ENCODE peak calls at places on chromosomes 12 and 14, in seven cellular contexts. Z is fibroblast of lung; R is pancreas; K is transverse colon; M is lower lobe of right lung; A is A549; J is effector memory CD4-positive, alpha-beta T cell. W is an unnamed sample.

GRCh38 chr14:89508863-89509262 is 91.8 kb upstream of the FOXN3 start:
- DNase-seq in Z (no peak), R (no peak), K (no peak), M (no peak), A (no peak), J (no peak), W (no peak)

GRCh38 chr12:132353811-132354210 is 24.4 kb upstream of the GALNT9 start:
- DNase-seq in Z (no peak), R (peak), K (no peak), M (peak), A (no peak), J (no peak), W (no peak)

GRCh38 chr14:89418976-89419375 is 1.9 kb upstream of the FOXN3 start:
- DNase-seq in Z (no peak), R (no peak), K (no peak), M (peak), A (no peak), J (no peak), W (no peak)

GRCh38 chr14:99899578-99900178 is 106.5 kb downstream of the EML1 start:
- DNase-seq in Z (peak), R (no peak), K (no peak), M (no peak), A (peak), J (no peak), W (no peak)

GRCh38 chr14:32985881-32986280 is 47.2 kb downstream of the NPAS3 start:
- DNase-seq in Z (peak), R (no peak), K (peak), M (no peak), A (no peak), J (no peak), W (no peak)

GRCh38 chr14:89618309-89618708 is 201.3 kb upstream of the FOXN3 start:
- DNase-seq in Z (peak), R (no peak), K (peak), M (no peak), A (no peak), J (no peak), W (no peak)

GRCh38 chr12:84756961-84757360 is 155.6 kb downstream of the SLC6A15 start:
- DNase-seq in Z (peak), R (no peak), K (no peak), M (no peak), A (no peak), J (no peak), W (no peak)

GRCh38 chr14:44586910-44587309 is 79.8 kb upstream of the FSCB start:
- DNase-seq in Z (no peak), R (no peak), K (no peak), M (no peak), A (no peak), J (no peak), W (no peak)

GRCh38 chr14:70315942-70316341 is 43.5 kb downstream of the COX16 start:
- DNase-seq in Z (no peak), R (no peak), K (no peak), M (no peak), A (no peak), J (no peak), W (no peak)

GRCh38 chr12:84502907-84503787 is 409.5 kb downstream of the SLC6A15 start:
- DNase-seq in Z (peak), R (peak), K (peak), M (no peak), A (peak), J (no peak), W (peak)

GRCh38 chr14:91753501-91754128 is 21.7 kb upstream of the CATSPERB start:
- DNase-seq in Z (no peak), R (no peak), K (no peak), M (no peak), A (no peak), J (no peak), W (no peak)

GRCh38 chr12:1171657-1172056 is 180.6 kb downstream of the ERC1 start:
- DNase-seq in Z (peak), R (no peak), K (no peak), M (no peak), A (no peak), J (no peak), W (no peak)

GRCh38 chr12:93256258-93256969 is 121.3 kb upstream of the NUDT4 start:
- DNase-seq in Z (peak), R (no peak), K (no peak), M (no peak), A (no peak), J (no peak), W (no peak)

GRCh38 chr12:389138-390096 is at the start of gene KDM5A:
- DNase-seq in Z (peak), R (peak), K (peak), M (peak), A (peak), J (peak), W (peak)

GRCh38 chr12:101968770-101969169 is 91.4 kb downstream of the DRAM1 start:
- DNase-seq in Z (peak), R (no peak), K (no peak), M (no peak), A (no peak), J (no peak), W (no peak)

GRCh38 chr14:63853831-63854293 is 1.1 kb downstream of the SYNE2 start:
- DNase-seq in Z (peak), R (peak), K (peak), M (peak), A (peak), J (peak), W (peak)

GRCh38 chr12:62256408-62257079 is 3.7 kb upstream of the USP15 start:
- DNase-seq in Z (peak), R (no peak), K (no peak), M (no peak), A (no peak), J (no peak), W (no peak)

GRCh38 chr14:31968107-31968810 is 108.8 kb upstream of the ARHGAP5 start:
- DNase-seq in Z (peak), R (no peak), K (no peak), M (no peak), A (no peak), J (no peak), W (no peak)

GRCh38 chr14:54048736-54049135 is 92.1 kb upstream of the BMP4 start:
- DNase-seq in Z (no peak), R (no peak), K (no peak), M (no peak), A (no peak), J (no peak), W (no peak)

GRCh38 chr12:105805730-105806390 is 332.9 kb downstream of the NUAK1 start:
- DNase-seq in Z (no peak), R (no peak), K (no peak), M (no peak), A (peak), J (no peak), W (peak)

GRCh38 chr14:98593361-98593761 is 678.6 kb downstream of the BCL11B start:
- DNase-seq in Z (no peak), R (no peak), K (no peak), M (no peak), A (no peak), J (no peak), W (no peak)

GRCh38 chr14:75452900-75453816 is 25.3 kb downstream of the JDP2 start:
- DNase-seq in Z (peak), R (peak), K (peak), M (peak), A (peak), J (no peak), W (peak)

GRCh38 chr12:63964301-63964700 is 119.8 kb downstream of the SRGAP1 start:
- DNase-seq in Z (no peak), R (no peak), K (no peak), M (no peak), A (no peak), J (no peak), W (no peak)

GRCh38 chr12:63965936-63966602 is 121.6 kb downstream of the SRGAP1 start:
- DNase-seq in Z (peak), R (no peak), K (no peak), M (no peak), A (no peak), J (no peak), W (no peak)

GRCh38 chr12:63966603-63966975 is 122.1 kb downstream of the SRGAP1 start:
- DNase-seq in Z (no peak), R (no peak), K (no peak), M (no peak), A (no peak), J (no peak), W (no peak)

GRCh38 chr12:63961543-63961942 is 117.0 kb downstream of the SRGAP1 start:
- DNase-seq in Z (no peak), R (no peak), K (no peak), M (no peak), A (no peak), J (no peak), W (no peak)

DNA sequence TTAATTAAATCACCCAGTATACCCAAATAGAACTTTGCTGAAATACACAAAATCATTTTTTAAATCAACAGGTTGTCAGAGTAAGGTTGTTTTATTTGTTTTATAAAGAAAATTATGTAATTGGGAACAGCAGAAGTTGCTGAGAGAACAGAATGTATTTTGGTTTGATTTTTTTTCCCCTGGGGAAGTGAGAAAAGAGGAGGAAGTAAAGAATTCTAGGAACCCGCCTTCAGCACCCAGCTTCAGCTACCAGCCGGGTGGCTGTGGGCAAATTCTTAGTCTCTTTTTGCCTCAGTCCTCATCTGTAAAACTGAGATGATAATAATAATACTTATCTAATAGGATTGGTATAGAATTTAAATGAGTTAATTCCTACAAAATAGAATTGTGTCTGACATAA is 119.4 kb downstream of the SRGAP1 start:
- DNase-seq in Z (no peak), R (no peak), K (no peak), M (no peak), A (no peak), J (no peak), W (no peak)
- H3K27ac ChIP-seq in Z (no peak), R (no peak), K (no peak), M (no peak), A (no peak), J (no peak), W (no peak)

DNA sequence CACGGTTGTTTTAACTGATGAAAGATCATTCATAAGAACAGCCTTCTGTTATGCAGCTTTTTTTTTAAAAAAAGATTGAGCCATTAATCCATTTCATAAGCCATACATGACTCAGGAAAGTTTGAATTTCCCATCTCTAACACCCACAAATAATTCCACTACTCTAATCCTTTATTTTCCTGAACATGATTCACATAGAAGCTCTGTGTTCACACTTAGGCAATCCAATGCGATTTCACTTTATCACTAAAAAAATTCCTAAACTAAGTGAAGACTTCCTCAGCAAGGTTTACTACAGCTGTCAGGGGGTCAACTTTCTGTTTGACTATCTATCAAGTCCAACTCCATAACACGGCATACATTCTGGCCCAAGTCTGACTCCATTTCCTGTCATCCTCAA is 25.9 kb downstream of the PKP2 start:
- DNase-seq in Z (no peak), R (no peak), K (no peak), M (no peak), A (no peak), J (no peak), W (no peak)
- H3K27ac ChIP-seq in Z (no peak), R (no peak), K (no peak), M (no peak), A (no peak), J (no peak), W (no peak)

GRCh38 chr12:9960613-9961012 is 10.6 kb upstream of the CLEC12A start:
- DNase-seq in Z (no peak), R (no peak), K (no peak), M (no peak), A (no peak), J (no peak), W (no peak)
- H3K27ac ChIP-seq in Z (no peak), R (no peak), K (no peak), M (peak), A (no peak), J (no peak), W (no peak)

DNA sequence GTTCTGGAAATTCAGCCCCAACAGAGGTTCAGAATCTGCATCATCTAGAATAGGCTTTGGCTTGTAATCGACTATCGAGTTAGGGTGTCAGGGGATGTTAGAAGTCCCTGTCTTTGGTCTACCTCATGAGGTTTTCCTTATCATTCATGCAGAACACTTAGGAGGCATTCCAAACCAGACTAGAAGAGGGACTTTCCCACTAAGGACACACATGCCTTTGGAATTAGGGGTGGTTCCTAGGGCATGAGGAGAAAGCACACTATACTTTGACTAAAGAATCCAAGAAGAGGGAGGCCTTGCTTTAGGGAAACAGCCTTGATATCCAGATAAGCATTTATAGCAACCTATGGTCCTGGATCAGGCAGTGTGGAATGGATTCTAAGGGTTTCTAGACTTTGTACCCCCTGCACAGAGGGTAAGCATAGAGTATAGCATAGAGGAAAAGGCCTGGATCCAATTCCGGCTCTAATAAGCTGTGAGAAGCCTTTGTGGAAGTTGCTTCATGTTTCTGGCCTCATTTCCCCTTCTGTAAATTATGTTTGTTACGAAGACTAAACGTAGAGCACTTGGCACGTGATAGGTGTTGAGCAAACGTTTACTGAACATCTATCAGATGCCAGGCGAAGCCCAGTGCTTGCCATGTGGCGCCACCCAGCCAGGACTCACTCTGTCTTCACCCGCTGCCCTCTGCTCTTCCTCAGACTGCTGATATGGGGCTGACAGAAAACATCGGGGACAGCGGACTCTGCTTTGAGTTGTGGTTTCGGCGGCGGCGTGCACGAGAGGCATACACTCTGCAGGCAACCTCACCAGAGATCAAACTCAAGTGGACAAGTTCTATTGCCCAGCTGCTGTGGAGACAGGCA is 13.2 kb downstream of the ZNF219 start:
- DNase-seq in Z (peak), R (no peak), K (no peak), M (peak), A (no peak), J (no peak), W (peak)
- H3K27ac ChIP-seq in Z (peak), R (no peak), K (no peak), M (peak), A (no peak), J (no peak), W (peak)

DNA sequence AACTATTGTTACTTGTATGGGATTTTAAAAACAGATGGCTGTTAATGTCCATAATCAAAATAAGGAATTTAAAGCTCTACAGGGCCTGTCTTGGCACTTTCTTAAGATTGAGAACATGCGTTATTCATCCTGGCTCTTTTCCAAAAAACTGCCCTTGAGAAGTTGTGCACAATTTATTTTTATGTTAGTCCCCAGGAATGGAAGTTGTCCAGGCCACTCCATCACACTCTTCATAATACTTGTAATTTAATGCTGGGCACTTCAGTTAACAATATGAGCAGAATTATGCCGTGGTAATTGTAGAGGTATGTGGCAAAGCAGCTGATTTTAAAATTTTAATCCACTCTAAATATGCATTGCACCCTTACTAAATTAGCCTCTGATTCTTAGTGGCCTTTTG is 51.8 kb upstream of the REP15 start:
- DNase-seq in Z (peak), R (no peak), K (no peak), M (no peak), A (no peak), J (no peak), W (no peak)
- H3K27ac ChIP-seq in Z (no peak), R (no peak), K (no peak), M (no peak), A (no peak), J (no peak), W (peak)

GRCh38 chr14:65211341-65211987 is 109.1 kb upstream of the MAX start:
- DNase-seq in Z (peak), R (no peak), K (no peak), M (no peak), A (peak), J (no peak), W (no peak)

GRCh38 chr14:65208548-65208947 is 106.2 kb upstream of the MAX start:
- DNase-seq in Z (no peak), R (no peak), K (no peak), M (no peak), A (no peak), J (no peak), W (no peak)

GRCh38 chr14:65210118-65210826 is 108.0 kb upstream of the MAX start:
- DNase-seq in Z (peak), R (no peak), K (no peak), M (no peak), A (no peak), J (no peak), W (no peak)

GRCh38 chr14:65213316-65213715 is 111.0 kb upstream of the MAX start:
- DNase-seq in Z (no peak), R (no peak), K (no peak), M (no peak), A (no peak), J (no peak), W (no peak)

GRCh38 chr14:65210827-65211192 is 108.5 kb upstream of the MAX start:
- DNase-seq in Z (no peak), R (no peak), K (no peak), M (no peak), A (no peak), J (no peak), W (no peak)
- H3K27ac ChIP-seq in Z (no peak), R (no peak), K (no peak), M (no peak), A (peak), J (no peak), W (no peak)

GRCh38 chr14:55804198-55804553 is 224.2 kb downstream of the KTN1 start:
- DNase-seq in Z (no peak), R (peak), K (no peak), M (no peak), A (no peak), J (no peak), W (no peak)
- H3K27ac ChIP-seq in Z (no peak), R (no peak), K (no peak), M (no peak), A (peak), J (no peak), W (no peak)